ENCODE peak calls at places on chromosomes 12 and 14, in eight cellular contexts. One of them, this sample, is unnamed.
A peak's percentile ranks its signal among the peaks of the same experiment; 100 is the strongest.

GRCh38 chr12:78802593-78802992 is 62.0 kb upstream of the SYT1 start:
- DNase-seq in Peyer's patch: no peak
- DNase-seq in psoas muscle: no peak
- DNase-seq in breast epithelium: no peak
- DNase-seq in pancreas: no peak
- DNase-seq in choroid plexus epithelial cell: peak; percentile 72
- DNase-seq in PC-9: peak; percentile 41
- DNase-seq in astrocyte of the spinal cord: peak; percentile 85
- DNase-seq in this sample: peak; percentile 81

GRCh38 chr14:70027785-70028428 is 148.7 kb downstream of the SMOC1 start:
- DNase-seq in Peyer's patch: peak; percentile 78
- DNase-seq in psoas muscle: peak; percentile 88
- DNase-seq in breast epithelium: peak; percentile 75
- DNase-seq in pancreas: peak; percentile 77
- DNase-seq in choroid plexus epithelial cell: peak; percentile 69
- DNase-seq in PC-9: peak; percentile 59
- DNase-seq in astrocyte of the spinal cord: peak; percentile 50
- DNase-seq in this sample: peak; percentile 44

GRCh38 chr12:95143784-95144205 is 70.4 kb upstream of the NR2C1 start:
- DNase-seq in Peyer's patch: no peak
- DNase-seq in psoas muscle: no peak
- DNase-seq in breast epithelium: no peak
- DNase-seq in pancreas: no peak
- DNase-seq in choroid plexus epithelial cell: no peak
- DNase-seq in PC-9: no peak
- DNase-seq in astrocyte of the spinal cord: peak; percentile 16
- DNase-seq in this sample: peak; percentile 74

GRCh38 chr14:93317836-93318807 is 14.7 kb downstream of the BTBD7 start:
- DNase-seq in Peyer's patch: no peak
- DNase-seq in psoas muscle: no peak
- DNase-seq in breast epithelium: no peak
- DNase-seq in pancreas: no peak
- DNase-seq in choroid plexus epithelial cell: peak; percentile 67
- DNase-seq in PC-9: peak; percentile 37
- DNase-seq in astrocyte of the spinal cord: peak; percentile 46
- DNase-seq in this sample: peak; percentile 42

GRCh38 chr12:24739094-24739779 is 209.7 kb downstream of the BCAT1 start:
- DNase-seq in Peyer's patch: no peak
- DNase-seq in psoas muscle: no peak
- DNase-seq in breast epithelium: no peak
- DNase-seq in pancreas: no peak
- DNase-seq in choroid plexus epithelial cell: no peak
- DNase-seq in PC-9: no peak
- DNase-seq in astrocyte of the spinal cord: no peak
- DNase-seq in this sample: peak; percentile 18

GRCh38 chr12:57841445-57841844 is 5.1 kb downstream of the CTDSP2 start:
- DNase-seq in Peyer's patch: no peak
- DNase-seq in psoas muscle: no peak
- DNase-seq in breast epithelium: no peak
- DNase-seq in pancreas: no peak
- DNase-seq in choroid plexus epithelial cell: no peak
- DNase-seq in PC-9: no peak
- DNase-seq in astrocyte of the spinal cord: no peak
- DNase-seq in this sample: no peak

GRCh38 chr14:86714153-86714552 is 1184.2 kb downstream of the FLRT2 start:
- DNase-seq in Peyer's patch: no peak
- DNase-seq in psoas muscle: no peak
- DNase-seq in breast epithelium: no peak
- DNase-seq in pancreas: no peak
- DNase-seq in choroid plexus epithelial cell: no peak
- DNase-seq in PC-9: no peak
- DNase-seq in astrocyte of the spinal cord: no peak
- DNase-seq in this sample: no peak

GRCh38 chr14:90698379-90698869 is 117.8 kb downstream of the TTC7B start:
- DNase-seq in Peyer's patch: no peak
- DNase-seq in psoas muscle: peak; percentile 81
- DNase-seq in breast epithelium: no peak
- DNase-seq in pancreas: no peak
- DNase-seq in choroid plexus epithelial cell: peak; percentile 71
- DNase-seq in PC-9: no peak
- DNase-seq in astrocyte of the spinal cord: peak; percentile 77
- DNase-seq in this sample: peak; percentile 72

GRCh38 chr12:3882896-3883564 is 9.8 kb upstream of the PARP11 start:
- DNase-seq in Peyer's patch: no peak
- DNase-seq in psoas muscle: no peak
- DNase-seq in breast epithelium: no peak
- DNase-seq in pancreas: no peak
- DNase-seq in choroid plexus epithelial cell: peak; percentile 50
- DNase-seq in PC-9: no peak
- DNase-seq in astrocyte of the spinal cord: peak; percentile 1
- DNase-seq in this sample: peak; percentile 22

GRCh38 chr14:65783101-65783500 is 370.6 kb downstream of the FUT8 start:
- DNase-seq in Peyer's patch: no peak
- DNase-seq in psoas muscle: no peak
- DNase-seq in breast epithelium: no peak
- DNase-seq in pancreas: no peak
- DNase-seq in choroid plexus epithelial cell: no peak
- DNase-seq in PC-9: no peak
- DNase-seq in astrocyte of the spinal cord: no peak
- DNase-seq in this sample: no peak

GRCh38 chr14:65167072-65167645 is 64.8 kb upstream of the MAX start:
- DNase-seq in Peyer's patch: no peak
- DNase-seq in psoas muscle: no peak
- DNase-seq in breast epithelium: no peak
- DNase-seq in pancreas: no peak
- DNase-seq in choroid plexus epithelial cell: peak; percentile 14
- DNase-seq in PC-9: no peak
- DNase-seq in astrocyte of the spinal cord: no peak
- DNase-seq in this sample: peak; percentile 28

GRCh38 chr12:117130806-117131205 is 31.6 kb upstream of the TESC start:
- DNase-seq in Peyer's patch: no peak
- DNase-seq in psoas muscle: no peak
- DNase-seq in breast epithelium: no peak
- DNase-seq in pancreas: no peak
- DNase-seq in choroid plexus epithelial cell: no peak
- DNase-seq in PC-9: no peak
- DNase-seq in astrocyte of the spinal cord: no peak
- DNase-seq in this sample: no peak

GRCh38 chr12:2341051-2341751 is 288.4 kb downstream of the CACNA1C start:
- DNase-seq in Peyer's patch: no peak
- DNase-seq in psoas muscle: no peak
- DNase-seq in breast epithelium: no peak
- DNase-seq in pancreas: no peak
- DNase-seq in choroid plexus epithelial cell: no peak
- DNase-seq in PC-9: no peak
- DNase-seq in astrocyte of the spinal cord: no peak
- DNase-seq in this sample: no peak

GRCh38 chr12:15212877-15213276 is 8.3 kb downstream of the RERG start:
- DNase-seq in Peyer's patch: no peak
- DNase-seq in psoas muscle: no peak
- DNase-seq in breast epithelium: no peak
- DNase-seq in pancreas: no peak
- DNase-seq in choroid plexus epithelial cell: no peak
- DNase-seq in PC-9: no peak
- DNase-seq in astrocyte of the spinal cord: no peak
- DNase-seq in this sample: no peak

GRCh38 chr14:85444685-85445084 is 85.3 kb upstream of the FLRT2 start:
- DNase-seq in Peyer's patch: no peak
- DNase-seq in psoas muscle: no peak
- DNase-seq in breast epithelium: no peak
- DNase-seq in pancreas: no peak
- DNase-seq in choroid plexus epithelial cell: peak; percentile 60
- DNase-seq in PC-9: no peak
- DNase-seq in astrocyte of the spinal cord: peak; percentile 70
- DNase-seq in this sample: peak; percentile 49

GRCh38 chr14:101960225-101960624 is 4.1 kb upstream of the DYNC1H1 start:
- DNase-seq in Peyer's patch: peak; percentile 47
- DNase-seq in psoas muscle: no peak
- DNase-seq in breast epithelium: no peak
- DNase-seq in pancreas: no peak
- DNase-seq in choroid plexus epithelial cell: no peak
- DNase-seq in PC-9: peak; percentile 20
- DNase-seq in astrocyte of the spinal cord: no peak
- DNase-seq in this sample: peak; percentile 32

GRCh38 chr14:37901978-37902377 is 305.7 kb upstream of the SSTR1 start:
- DNase-seq in Peyer's patch: no peak
- DNase-seq in psoas muscle: peak; percentile 67
- DNase-seq in breast epithelium: no peak
- DNase-seq in pancreas: no peak
- DNase-seq in choroid plexus epithelial cell: peak; percentile 54
- DNase-seq in PC-9: no peak
- DNase-seq in astrocyte of the spinal cord: no peak
- DNase-seq in this sample: peak; percentile 17

GRCh38 chr12:10557329-10557728 is 51.6 kb downstream of the EIF2S3B start:
- DNase-seq in Peyer's patch: no peak
- DNase-seq in psoas muscle: no peak
- DNase-seq in breast epithelium: no peak
- DNase-seq in pancreas: no peak
- DNase-seq in choroid plexus epithelial cell: no peak
- DNase-seq in PC-9: no peak
- DNase-seq in astrocyte of the spinal cord: no peak
- DNase-seq in this sample: no peak

GRCh38 chr14:56874375-56874774 is 64.1 kb upstream of the OTX2 start:
- DNase-seq in Peyer's patch: peak; percentile 55
- DNase-seq in psoas muscle: no peak
- DNase-seq in breast epithelium: no peak
- DNase-seq in pancreas: peak; percentile 25
- DNase-seq in choroid plexus epithelial cell: no peak
- DNase-seq in PC-9: peak; percentile 7
- DNase-seq in astrocyte of the spinal cord: no peak
- DNase-seq in this sample: no peak

GRCh38 chr12:122350444-122350843 is 72.0 kb downstream of the CLIP1 start:
- DNase-seq in Peyer's patch: no peak
- DNase-seq in psoas muscle: peak; percentile 65
- DNase-seq in breast epithelium: no peak
- DNase-seq in pancreas: no peak
- DNase-seq in choroid plexus epithelial cell: peak; percentile 13
- DNase-seq in PC-9: no peak
- DNase-seq in astrocyte of the spinal cord: peak; percentile 65
- DNase-seq in this sample: peak; percentile 98

GRCh38 chr12:42172811-42173210 is 28.1 kb upstream of the GXYLT1 start:
- DNase-seq in Peyer's patch: no peak
- DNase-seq in psoas muscle: no peak
- DNase-seq in breast epithelium: no peak
- DNase-seq in pancreas: no peak
- DNase-seq in choroid plexus epithelial cell: no peak
- DNase-seq in PC-9: no peak
- DNase-seq in astrocyte of the spinal cord: no peak
- DNase-seq in this sample: no peak

GRCh38 chr12:19574606-19575005 is 135.3 kb downstream of the AEBP2 start:
- DNase-seq in Peyer's patch: no peak
- DNase-seq in psoas muscle: no peak
- DNase-seq in breast epithelium: no peak
- DNase-seq in pancreas: no peak
- DNase-seq in choroid plexus epithelial cell: peak; percentile 17
- DNase-seq in PC-9: no peak
- DNase-seq in astrocyte of the spinal cord: no peak
- DNase-seq in this sample: no peak
- TF ChIP-seq CTCF in Peyer's patch: no peak
- TF ChIP-seq CTCF in psoas muscle: no peak
- TF ChIP-seq CTCF in breast epithelium: no peak
- TF ChIP-seq CTCF in pancreas: no peak
- TF ChIP-seq CTCF in choroid plexus epithelial cell: peak; percentile 43
- TF ChIP-seq CTCF in PC-9: no peak
- TF ChIP-seq CTCF in astrocyte of the spinal cord: peak; percentile 23
- TF ChIP-seq CTCF in this sample: peak; percentile 19

GRCh38 chr12:6276247-6276887 is 34.1 kb upstream of the PLEKHG6 start:
- DNase-seq in Peyer's patch: peak; percentile 35
- DNase-seq in psoas muscle: no peak
- DNase-seq in breast epithelium: no peak
- DNase-seq in pancreas: no peak
- DNase-seq in choroid plexus epithelial cell: no peak
- DNase-seq in PC-9: no peak
- DNase-seq in astrocyte of the spinal cord: no peak
- DNase-seq in this sample: no peak

GRCh38 chr12:6277982-6278438 is 32.5 kb upstream of the PLEKHG6 start:
- DNase-seq in Peyer's patch: no peak
- DNase-seq in psoas muscle: no peak
- DNase-seq in breast epithelium: peak; percentile 84
- DNase-seq in pancreas: peak; percentile 76
- DNase-seq in choroid plexus epithelial cell: no peak
- DNase-seq in PC-9: peak; percentile 87
- DNase-seq in astrocyte of the spinal cord: no peak
- DNase-seq in this sample: no peak

GRCh38 chr12:6275609-6276246 is 34.8 kb upstream of the PLEKHG6 start:
- DNase-seq in Peyer's patch: peak; percentile 22
- DNase-seq in psoas muscle: no peak
- DNase-seq in breast epithelium: no peak
- DNase-seq in pancreas: no peak
- DNase-seq in choroid plexus epithelial cell: no peak
- DNase-seq in PC-9: no peak
- DNase-seq in astrocyte of the spinal cord: no peak
- DNase-seq in this sample: no peak

GRCh38 chr12:6278439-6279255 is 31.8 kb upstream of the PLEKHG6 start:
- DNase-seq in Peyer's patch: peak; percentile 97
- DNase-seq in psoas muscle: peak; percentile 93
- DNase-seq in breast epithelium: peak; percentile 83
- DNase-seq in pancreas: peak; percentile 93
- DNase-seq in choroid plexus epithelial cell: peak; percentile 74
- DNase-seq in PC-9: peak; percentile 99
- DNase-seq in astrocyte of the spinal cord: peak; percentile 76
- DNase-seq in this sample: peak; percentile 76

GRCh38 chr12:6276936-6277615 is 33.4 kb upstream of the PLEKHG6 start:
- DNase-seq in Peyer's patch: peak; percentile 56
- DNase-seq in psoas muscle: no peak
- DNase-seq in breast epithelium: no peak
- DNase-seq in pancreas: no peak
- DNase-seq in choroid plexus epithelial cell: no peak
- DNase-seq in PC-9: no peak
- DNase-seq in astrocyte of the spinal cord: no peak
- DNase-seq in this sample: no peak
- TF ChIP-seq CTCF in Peyer's patch: peak; percentile 52
- TF ChIP-seq CTCF in psoas muscle: no peak
- TF ChIP-seq CTCF in breast epithelium: no peak
- TF ChIP-seq CTCF in pancreas: no peak
- TF ChIP-seq CTCF in choroid plexus epithelial cell: no peak
- TF ChIP-seq CTCF in PC-9: no peak
- TF ChIP-seq CTCF in astrocyte of the spinal cord: peak; percentile 9
- TF ChIP-seq CTCF in this sample: peak; percentile 10

DNA sequence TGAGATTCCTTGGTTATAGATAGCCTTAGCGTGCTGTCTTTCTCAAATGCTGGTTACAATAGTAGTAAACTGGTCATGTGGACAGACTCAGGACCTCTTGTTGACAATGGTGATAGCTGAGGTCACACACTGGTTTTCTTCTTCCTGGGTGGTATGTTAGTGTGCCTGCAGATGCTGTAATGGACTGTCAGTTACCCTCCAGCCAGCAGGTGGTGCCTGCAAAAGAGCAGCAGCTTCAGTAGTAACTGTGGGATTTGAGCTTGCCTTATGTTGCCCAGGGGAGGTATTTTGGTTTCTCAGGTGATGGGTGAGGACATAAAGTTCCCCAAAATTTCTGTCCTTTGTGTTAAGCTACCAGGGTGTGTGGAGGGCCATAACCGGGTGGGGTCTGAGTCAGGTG is 33.7 kb upstream of the SCAF11 start:
- DNase-seq in Peyer's patch: no peak
- DNase-seq in psoas muscle: no peak
- DNase-seq in breast epithelium: no peak
- DNase-seq in pancreas: no peak
- DNase-seq in choroid plexus epithelial cell: no peak
- DNase-seq in PC-9: no peak
- DNase-seq in astrocyte of the spinal cord: no peak
- DNase-seq in this sample: no peak
- TF ChIP-seq CTCF in Peyer's patch: no peak
- TF ChIP-seq CTCF in psoas muscle: no peak
- TF ChIP-seq CTCF in breast epithelium: no peak
- TF ChIP-seq CTCF in pancreas: no peak
- TF ChIP-seq CTCF in choroid plexus epithelial cell: no peak
- TF ChIP-seq CTCF in PC-9: no peak
- TF ChIP-seq CTCF in astrocyte of the spinal cord: no peak
- TF ChIP-seq CTCF in this sample: no peak

GRCh38 chr12:92845320-92845719 is 83.8 kb downstream of the EEA1 start:
- DNase-seq in Peyer's patch: no peak
- DNase-seq in psoas muscle: no peak
- DNase-seq in breast epithelium: no peak
- DNase-seq in pancreas: no peak
- DNase-seq in choroid plexus epithelial cell: no peak
- DNase-seq in PC-9: no peak
- DNase-seq in astrocyte of the spinal cord: no peak
- DNase-seq in this sample: no peak
- TF ChIP-seq CTCF in Peyer's patch: no peak
- TF ChIP-seq CTCF in psoas muscle: no peak
- TF ChIP-seq CTCF in breast epithelium: no peak
- TF ChIP-seq CTCF in pancreas: no peak
- TF ChIP-seq CTCF in choroid plexus epithelial cell: no peak
- TF ChIP-seq CTCF in PC-9: no peak
- TF ChIP-seq CTCF in astrocyte of the spinal cord: no peak
- TF ChIP-seq CTCF in this sample: no peak

This sample was measured in fibroblast of the aortic adventitia.